ENCODE peak calls at places on chromosome 11, in five cellular contexts. One of them, this sample, is unnamed.

GRCh38 chr11:129390303-129390816 is 14.7 kb downstream of the BARX2 start:
- DNase-seq in thoracic aorta: no peak
- DNase-seq in HFF-Myc: no peak
- DNase-seq in OCI-LY7: no peak
- DNase-seq in body of pancreas: no peak
- DNase-seq in this sample: no peak

GRCh38 chr11:132866783-132867545 is 665.3 kb downstream of the OPCML start:
- DNase-seq in thoracic aorta: no peak
- DNase-seq in HFF-Myc: no peak
- DNase-seq in OCI-LY7: no peak
- DNase-seq in body of pancreas: no peak
- DNase-seq in this sample: no peak

GRCh38 chr11:128503231-128503991 is 83.9 kb downstream of the ETS1 start:
- DNase-seq in thoracic aorta: no peak
- DNase-seq in HFF-Myc: peak; percentile 99
- DNase-seq in OCI-LY7: no peak
- DNase-seq in body of pancreas: no peak
- DNase-seq in this sample: no peak

GRCh38 chr11:40161855-40162410 is 1297.5 kb downstream of the LRRC4C start:
- DNase-seq in thoracic aorta: no peak
- DNase-seq in HFF-Myc: no peak
- DNase-seq in OCI-LY7: no peak
- DNase-seq in body of pancreas: no peak
- DNase-seq in this sample: no peak

GRCh38 chr11:76783901-76784813 is 1.0 kb downstream of the TSKU start:
- DNase-seq in thoracic aorta: no peak
- DNase-seq in HFF-Myc: no peak
- DNase-seq in OCI-LY7: no peak
- DNase-seq in body of pancreas: peak; percentile 69
- DNase-seq in this sample: no peak

GRCh38 chr11:32962016-32962415 is 53.7 kb upstream of the DEPDC7 start:
- DNase-seq in thoracic aorta: no peak
- DNase-seq in HFF-Myc: no peak
- DNase-seq in OCI-LY7: no peak
- DNase-seq in body of pancreas: no peak
- DNase-seq in this sample: no peak

GRCh38 chr11:13065200-13065787 is 56.2 kb downstream of the RASSF10 start:
- DNase-seq in thoracic aorta: no peak
- DNase-seq in HFF-Myc: no peak
- DNase-seq in OCI-LY7: no peak
- DNase-seq in body of pancreas: no peak
- DNase-seq in this sample: no peak

GRCh38 chr11:98561216-98561615 is 459.5 kb upstream of the CNTN5 start:
- DNase-seq in thoracic aorta: no peak
- DNase-seq in HFF-Myc: no peak
- DNase-seq in OCI-LY7: no peak
- DNase-seq in body of pancreas: no peak
- DNase-seq in this sample: no peak

GRCh38 chr11:66970808-66971442 is 4.2 kb upstream of the C11orf86 start:
- DNase-seq in thoracic aorta: peak; percentile 76
- DNase-seq in HFF-Myc: peak; percentile 96
- DNase-seq in OCI-LY7: no peak
- DNase-seq in body of pancreas: peak; percentile 25
- DNase-seq in this sample: no peak

GRCh38 chr11:112822478-112823274 is 138.5 kb upstream of the NCAM1 start:
- DNase-seq in thoracic aorta: no peak
- DNase-seq in HFF-Myc: no peak
- DNase-seq in OCI-LY7: no peak
- DNase-seq in body of pancreas: no peak
- DNase-seq in this sample: no peak

GRCh38 chr11:8962827-8963226 is 1.4 kb downstream of the TMEM9B start:
- DNase-seq in thoracic aorta: no peak
- DNase-seq in HFF-Myc: no peak
- DNase-seq in OCI-LY7: no peak
- DNase-seq in body of pancreas: no peak
- DNase-seq in this sample: no peak

GRCh38 chr11:123196060-123196714 is 1.1 kb upstream of the CLMP start:
- DNase-seq in thoracic aorta: no peak
- DNase-seq in HFF-Myc: no peak
- DNase-seq in OCI-LY7: no peak
- DNase-seq in body of pancreas: no peak
- DNase-seq in this sample: no peak

GRCh38 chr11:18994860-18995259 is 55.6 kb upstream of the MRGPRX1 start:
- DNase-seq in thoracic aorta: no peak
- DNase-seq in HFF-Myc: no peak
- DNase-seq in OCI-LY7: no peak
- DNase-seq in body of pancreas: no peak
- DNase-seq in this sample: no peak

GRCh38 chr11:86202013-86202336 is 42.6 kb upstream of the EED start:
- DNase-seq in thoracic aorta: no peak
- DNase-seq in HFF-Myc: no peak
- DNase-seq in OCI-LY7: peak; percentile 37
- DNase-seq in body of pancreas: no peak
- DNase-seq in this sample: peak; percentile 56

GRCh38 chr11:8959546-8960166 is 4.6 kb downstream of the TMEM9B start:
- DNase-seq in thoracic aorta: no peak
- DNase-seq in HFF-Myc: peak; percentile 75
- DNase-seq in OCI-LY7: peak; percentile 73
- DNase-seq in body of pancreas: peak; percentile 47
- DNase-seq in this sample: peak; percentile 87

GRCh38 chr11:115996808-115997188 is 492.6 kb upstream of the CADM1 start:
- DNase-seq in thoracic aorta: no peak
- DNase-seq in HFF-Myc: no peak
- DNase-seq in OCI-LY7: no peak
- DNase-seq in body of pancreas: no peak
- DNase-seq in this sample: peak; percentile 65

GRCh38 chr11:17477361-17477760 is 716 bp upstream of the ABCC8 start:
- DNase-seq in thoracic aorta: no peak
- DNase-seq in HFF-Myc: no peak
- DNase-seq in OCI-LY7: no peak
- DNase-seq in body of pancreas: no peak
- DNase-seq in this sample: no peak

GRCh38 chr11:17554487-17554886 is 7.4 kb downstream of the OTOG start:
- DNase-seq in thoracic aorta: no peak
- DNase-seq in HFF-Myc: no peak
- DNase-seq in OCI-LY7: no peak
- DNase-seq in body of pancreas: no peak
- DNase-seq in this sample: no peak

GRCh38 chr11:58577441-58578135 is 1.3 kb upstream of the ZFP91 start:
- DNase-seq in thoracic aorta: peak; percentile 29
- DNase-seq in HFF-Myc: peak; percentile 85
- DNase-seq in OCI-LY7: peak; percentile 94
- DNase-seq in body of pancreas: no peak
- DNase-seq in this sample: peak; percentile 95

GRCh38 chr11:58928691-58929090 is 10.6 kb upstream of the GLYATL1 start:
- DNase-seq in thoracic aorta: no peak
- DNase-seq in HFF-Myc: no peak
- DNase-seq in OCI-LY7: no peak
- DNase-seq in body of pancreas: no peak
- DNase-seq in this sample: no peak

GRCh38 chr11:56394381-56394780 is 18.1 kb upstream of the OR5AL1 start:
- DNase-seq in thoracic aorta: no peak
- DNase-seq in HFF-Myc: no peak
- DNase-seq in OCI-LY7: no peak
- DNase-seq in body of pancreas: no peak
- DNase-seq in this sample: no peak

DNA sequence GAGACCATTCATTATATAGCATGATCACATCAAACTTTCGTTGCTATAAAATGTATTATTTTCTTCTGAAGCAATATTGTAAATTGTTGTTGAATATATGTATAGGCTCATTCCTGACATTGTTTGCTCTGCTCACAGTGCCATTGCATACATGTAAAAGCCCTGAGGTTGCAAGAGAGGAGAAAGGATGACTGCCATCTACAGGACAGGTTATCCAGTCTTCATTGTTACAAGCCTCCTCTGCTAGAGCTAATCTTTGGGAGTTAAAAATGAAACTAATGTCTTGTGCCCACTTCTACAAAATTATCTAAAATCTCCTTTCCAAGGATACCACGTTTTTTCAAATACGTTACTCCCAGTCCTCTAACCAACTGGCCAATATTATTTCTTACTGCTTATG is 16.4 kb upstream of the OR5AL1 start:
- DNase-seq in thoracic aorta: no peak
- DNase-seq in HFF-Myc: no peak
- DNase-seq in OCI-LY7: no peak
- DNase-seq in body of pancreas: no peak
- DNase-seq in this sample: no peak
- TF ChIP-seq CTCF in thoracic aorta: no peak
- TF ChIP-seq CTCF in HFF-Myc: no peak
- TF ChIP-seq CTCF in OCI-LY7: peak; percentile 26
- TF ChIP-seq CTCF in body of pancreas: no peak
- TF ChIP-seq CTCF in this sample: no peak

GRCh38 chr11:35626511-35626910 is 8.3 kb downstream of the FJX1 start:
- DNase-seq in thoracic aorta: no peak
- DNase-seq in HFF-Myc: no peak
- DNase-seq in OCI-LY7: no peak
- DNase-seq in body of pancreas: no peak
- DNase-seq in this sample: no peak

GRCh38 chr11:35622070-35622469 is 3.8 kb downstream of the FJX1 start:
- DNase-seq in thoracic aorta: no peak
- DNase-seq in HFF-Myc: no peak
- DNase-seq in OCI-LY7: no peak
- DNase-seq in body of pancreas: no peak
- DNase-seq in this sample: no peak

GRCh38 chr11:35619754-35620640 is 1.7 kb downstream of the FJX1 start:
- DNase-seq in thoracic aorta: no peak
- DNase-seq in HFF-Myc: no peak
- DNase-seq in OCI-LY7: no peak
- DNase-seq in body of pancreas: peak; percentile 17
- DNase-seq in this sample: peak; percentile 35

GRCh38 chr11:35621620-35622019 is 3.4 kb downstream of the FJX1 start:
- DNase-seq in thoracic aorta: no peak
- DNase-seq in HFF-Myc: no peak
- DNase-seq in OCI-LY7: no peak
- DNase-seq in body of pancreas: no peak
- DNase-seq in this sample: no peak

GRCh38 chr11:35623708-35624168 is 5.5 kb downstream of the FJX1 start:
- DNase-seq in thoracic aorta: no peak
- DNase-seq in HFF-Myc: peak; percentile 52
- DNase-seq in OCI-LY7: no peak
- DNase-seq in body of pancreas: no peak
- DNase-seq in this sample: no peak
- H3K4me3 ChIP-seq in thoracic aorta: no peak overlapping the region
- H3K4me3 ChIP-seq in HFF-Myc: no peak overlapping the region
- H3K4me3 ChIP-seq in OCI-LY7: no peak overlapping the region
- H3K4me3 ChIP-seq in body of pancreas: no peak overlapping the region
- H3K4me3 ChIP-seq in this sample: no peak overlapping the region

GRCh38 chr11:48109046-48109666 is 107.5 kb upstream of the OR4B1 start:
- DNase-seq in thoracic aorta: no peak
- DNase-seq in HFF-Myc: no peak
- DNase-seq in OCI-LY7: peak; percentile 82
- DNase-seq in body of pancreas: no peak
- DNase-seq in this sample: peak; percentile 37
- TF ChIP-seq CTCF in thoracic aorta: peak; percentile 38
- TF ChIP-seq CTCF in HFF-Myc: peak; percentile 15
- TF ChIP-seq CTCF in OCI-LY7: no peak
- TF ChIP-seq CTCF in body of pancreas: peak; percentile 50
- TF ChIP-seq CTCF in this sample: peak; percentile 26

GRCh38 chr11:46285594-46286033 is 8.2 kb downstream of the CREB3L1 start:
- DNase-seq in thoracic aorta: no peak
- DNase-seq in HFF-Myc: no peak
- DNase-seq in OCI-LY7: no peak
- DNase-seq in body of pancreas: no peak
- DNase-seq in this sample: no peak
- H3K4me3 ChIP-seq in thoracic aorta: peak overlapping the region; percentile 35
- H3K4me3 ChIP-seq in HFF-Myc: no peak overlapping the region
- H3K4me3 ChIP-seq in OCI-LY7: no peak overlapping the region
- H3K4me3 ChIP-seq in body of pancreas: no peak overlapping the region
- H3K4me3 ChIP-seq in this sample: no peak overlapping the region

DNA sequence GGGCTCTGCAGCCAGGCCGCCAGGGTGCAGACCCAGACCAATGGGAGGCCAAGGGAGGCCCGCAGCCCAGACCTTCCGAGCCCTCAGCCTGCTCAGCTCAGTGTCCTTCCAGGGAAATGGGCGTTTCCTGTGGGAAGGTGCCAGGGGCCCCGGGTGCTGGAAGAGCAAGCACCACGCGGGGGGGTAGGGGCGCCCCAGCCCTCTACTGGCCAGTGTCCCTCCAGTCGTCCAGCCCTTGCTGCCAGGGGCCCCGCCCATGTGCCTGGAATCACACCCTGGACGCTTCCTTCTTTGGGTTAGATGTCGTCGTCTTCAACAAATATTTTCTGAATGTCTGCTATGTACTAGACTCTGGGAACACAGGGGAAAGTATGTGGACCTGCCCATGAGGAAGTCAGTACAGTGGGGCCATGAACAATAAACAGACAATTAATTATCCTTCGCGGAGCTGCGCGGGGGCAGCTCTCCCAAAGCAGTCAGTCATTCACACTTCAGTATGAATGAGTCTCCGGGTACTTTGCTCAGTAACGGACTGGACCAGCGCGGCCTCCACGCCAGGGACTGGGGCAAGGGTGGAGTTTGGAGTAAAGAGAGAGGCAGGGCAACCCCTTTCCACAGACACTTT is 60.2 kb downstream of the CDKN1C start:
- DNase-seq in thoracic aorta: peak; percentile 25
- DNase-seq in HFF-Myc: no peak
- DNase-seq in OCI-LY7: no peak
- DNase-seq in body of pancreas: peak; percentile 81
- DNase-seq in this sample: no peak
- TF ChIP-seq CTCF in thoracic aorta: no peak
- TF ChIP-seq CTCF in HFF-Myc: no peak
- TF ChIP-seq CTCF in OCI-LY7: no peak
- TF ChIP-seq CTCF in body of pancreas: peak; percentile 38
- TF ChIP-seq CTCF in this sample: no peak

GRCh38 chr11:64098318-64098831 is 62.6 kb downstream of the FLRT1 start:
- DNase-seq in thoracic aorta: no peak
- DNase-seq in HFF-Myc: no peak
- DNase-seq in OCI-LY7: no peak
- DNase-seq in body of pancreas: no peak
- DNase-seq in this sample: no peak

GRCh38 chr11:64097468-64098317 is 62.0 kb downstream of the FLRT1 start:
- DNase-seq in thoracic aorta: no peak
- DNase-seq in HFF-Myc: no peak
- DNase-seq in OCI-LY7: no peak
- DNase-seq in body of pancreas: no peak
- DNase-seq in this sample: no peak

GRCh38 chr11:64100345-64100744 is 64.6 kb downstream of the FLRT1 start:
- DNase-seq in thoracic aorta: no peak
- DNase-seq in HFF-Myc: no peak
- DNase-seq in OCI-LY7: peak; percentile 84
- DNase-seq in body of pancreas: no peak
- DNase-seq in this sample: peak; percentile 54

GRCh38 chr11:64100782-64101358 is 65.0 kb downstream of the MACROD1 start:
- DNase-seq in thoracic aorta: no peak
- DNase-seq in HFF-Myc: no peak
- DNase-seq in OCI-LY7: no peak
- DNase-seq in body of pancreas: no peak
- DNase-seq in this sample: no peak

DNA sequence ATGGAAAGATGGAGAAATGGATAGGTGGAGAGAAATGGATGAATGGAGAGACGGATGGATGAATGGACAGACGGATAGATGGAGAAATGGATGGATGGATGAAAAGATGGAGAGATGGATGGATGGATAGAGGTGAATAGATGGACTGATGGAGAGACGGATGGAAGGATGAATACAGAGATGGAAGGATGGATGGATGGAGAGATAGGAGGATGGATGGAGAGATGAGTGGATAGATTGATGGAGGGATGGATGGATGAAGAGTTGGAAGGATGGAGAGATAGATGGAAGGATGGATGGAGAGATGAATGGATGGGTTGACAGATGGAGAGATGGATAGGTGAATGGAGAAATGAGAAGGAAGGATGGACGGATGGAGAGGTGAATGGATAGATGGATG is 63.7 kb downstream of the FLRT1 start:
- DNase-seq in thoracic aorta: no peak
- DNase-seq in HFF-Myc: no peak
- DNase-seq in OCI-LY7: no peak
- DNase-seq in body of pancreas: no peak
- DNase-seq in this sample: no peak
- H3K4me3 ChIP-seq in thoracic aorta: no peak overlapping the region
- H3K4me3 ChIP-seq in HFF-Myc: no peak overlapping the region
- H3K4me3 ChIP-seq in OCI-LY7: no peak overlapping the region
- H3K4me3 ChIP-seq in body of pancreas: no peak overlapping the region
- H3K4me3 ChIP-seq in this sample: no peak overlapping the region

This sample was measured in GM12865.